ENCODE peak calls at places on chromosomes 1 and 21, in eight cellular contexts. One of them, this sample, is unnamed.

GRCh38 chr1:193104496-193104905 is 713 bp downstream of the GLRX2 start:
- DNase-seq in body of pancreas: peak; percentile 40
- DNase-seq in right lobe of liver: peak; percentile 65
- DNase-seq in cardiac muscle cell: peak; percentile 54
- DNase-seq in heart left ventricle: peak; percentile 63
- DNase-seq in fibroblast of mammary gland: peak; percentile 52
- DNase-seq in psoas muscle: no peak
- DNase-seq in HFF-Myc: peak; percentile 20
- DNase-seq in this sample: no peak

GRCh38 chr1:228190182-228190581 is 17.7 kb upstream of the OBSCN start:
- DNase-seq in fibroblast of mammary gland: no peak
- DNase-seq in cardiac muscle cell: no peak
- DNase-seq in body of pancreas: no peak
- DNase-seq in right lobe of liver: no peak
- DNase-seq in HFF-Myc: no peak
- DNase-seq in psoas muscle: no peak
- DNase-seq in heart left ventricle: no peak
- DNase-seq in this sample: no peak

GRCh38 chr1:36579049-36579448 is 96.3 kb upstream of the CSF3R start:
- DNase-seq in psoas muscle: no peak
- DNase-seq in fibroblast of mammary gland: no peak
- DNase-seq in heart left ventricle: no peak
- DNase-seq in cardiac muscle cell: no peak
- DNase-seq in right lobe of liver: no peak
- DNase-seq in body of pancreas: no peak
- DNase-seq in HFF-Myc: no peak
- DNase-seq in this sample: no peak

GRCh38 chr1:12049625-12050024 is 13.5 kb upstream of the TNFRSF8 start:
- DNase-seq in cardiac muscle cell: no peak
- DNase-seq in HFF-Myc: no peak
- DNase-seq in fibroblast of mammary gland: no peak
- DNase-seq in psoas muscle: no peak
- DNase-seq in body of pancreas: no peak
- DNase-seq in heart left ventricle: no peak
- DNase-seq in right lobe of liver: no peak
- DNase-seq in this sample: no peak

GRCh38 chr21:17925900-17926299 is 106.7 kb upstream of the C21orf91 start:
- DNase-seq in cardiac muscle cell: peak; percentile 32
- DNase-seq in HFF-Myc: no peak
- DNase-seq in right lobe of liver: no peak
- DNase-seq in heart left ventricle: no peak
- DNase-seq in psoas muscle: no peak
- DNase-seq in fibroblast of mammary gland: peak; percentile 47
- DNase-seq in body of pancreas: no peak
- DNase-seq in this sample: no peak

GRCh38 chr1:218510153-218510772 is 165.1 kb downstream of the TGFB2 start:
- DNase-seq in HFF-Myc: no peak
- DNase-seq in psoas muscle: no peak
- DNase-seq in body of pancreas: no peak
- DNase-seq in fibroblast of mammary gland: no peak
- DNase-seq in heart left ventricle: no peak
- DNase-seq in cardiac muscle cell: no peak
- DNase-seq in right lobe of liver: no peak
- DNase-seq in this sample: no peak

GRCh38 chr1:231420299-231420958 is 1.7 kb downstream of the EGLN1 start:
- DNase-seq in heart left ventricle: no peak
- DNase-seq in cardiac muscle cell: peak; percentile 42
- DNase-seq in right lobe of liver: no peak
- DNase-seq in HFF-Myc: no peak
- DNase-seq in fibroblast of mammary gland: peak; percentile 40
- DNase-seq in psoas muscle: no peak
- DNase-seq in body of pancreas: no peak
- DNase-seq in this sample: no peak

GRCh38 chr1:235932090-235932510 is 65.4 kb upstream of the LYST start:
- DNase-seq in fibroblast of mammary gland: no peak
- DNase-seq in HFF-Myc: no peak
- DNase-seq in body of pancreas: no peak
- DNase-seq in cardiac muscle cell: no peak
- DNase-seq in psoas muscle: no peak
- DNase-seq in heart left ventricle: no peak
- DNase-seq in right lobe of liver: peak; percentile 73
- DNase-seq in this sample: no peak

GRCh38 chr1:24911651-24912144 is 18.4 kb downstream of the RUNX3 start:
- DNase-seq in right lobe of liver: peak; percentile 19
- DNase-seq in HFF-Myc: no peak
- DNase-seq in fibroblast of mammary gland: no peak
- DNase-seq in body of pancreas: no peak
- DNase-seq in heart left ventricle: no peak
- DNase-seq in psoas muscle: peak; percentile 21
- DNase-seq in cardiac muscle cell: no peak
- DNase-seq in this sample: no peak

GRCh38 chr21:41346758-41347157 is 15.1 kb upstream of the MX2 start:
- DNase-seq in cardiac muscle cell: no peak
- DNase-seq in fibroblast of mammary gland: no peak
- DNase-seq in right lobe of liver: no peak
- DNase-seq in body of pancreas: no peak
- DNase-seq in HFF-Myc: no peak
- DNase-seq in psoas muscle: no peak
- DNase-seq in heart left ventricle: no peak
- DNase-seq in this sample: no peak
- H3K4me3 ChIP-seq in cardiac muscle cell: no peak overlapping the region
- H3K4me3 ChIP-seq in fibroblast of mammary gland: no peak overlapping the region
- H3K4me3 ChIP-seq in right lobe of liver: no peak overlapping the region
- H3K4me3 ChIP-seq in body of pancreas: no peak overlapping the region
- H3K4me3 ChIP-seq in HFF-Myc: no peak overlapping the region
- H3K4me3 ChIP-seq in psoas muscle: no peak overlapping the region
- H3K4me3 ChIP-seq in heart left ventricle: no peak overlapping the region
- H3K4me3 ChIP-seq in this sample: no peak overlapping the region

GRCh38 chr1:247904122-247904521 is 8.7 kb downstream of the OR2W3 start:
- DNase-seq in psoas muscle: no peak
- DNase-seq in heart left ventricle: no peak
- DNase-seq in cardiac muscle cell: no peak
- DNase-seq in fibroblast of mammary gland: no peak
- DNase-seq in right lobe of liver: no peak
- DNase-seq in body of pancreas: no peak
- DNase-seq in HFF-Myc: no peak
- DNase-seq in this sample: no peak

GRCh38 chr1:247906504-247907047 is 11.2 kb downstream of the OR2W3 start:
- DNase-seq in HFF-Myc: no peak
- DNase-seq in psoas muscle: no peak
- DNase-seq in fibroblast of mammary gland: peak; percentile 39
- DNase-seq in body of pancreas: no peak
- DNase-seq in cardiac muscle cell: peak; percentile 0
- DNase-seq in heart left ventricle: no peak
- DNase-seq in right lobe of liver: no peak
- DNase-seq in this sample: no peak

GRCh38 chr1:247905181-247905580 is 9.8 kb downstream of the OR2W3 start:
- DNase-seq in cardiac muscle cell: no peak
- DNase-seq in fibroblast of mammary gland: no peak
- DNase-seq in right lobe of liver: no peak
- DNase-seq in HFF-Myc: no peak
- DNase-seq in psoas muscle: no peak
- DNase-seq in heart left ventricle: no peak
- DNase-seq in body of pancreas: no peak
- DNase-seq in this sample: no peak

GRCh38 chr1:247908761-247909160 is 11.3 kb upstream of the OR2T8 start:
- DNase-seq in heart left ventricle: no peak
- DNase-seq in cardiac muscle cell: no peak
- DNase-seq in right lobe of liver: no peak
- DNase-seq in body of pancreas: no peak
- DNase-seq in fibroblast of mammary gland: no peak
- DNase-seq in psoas muscle: no peak
- DNase-seq in HFF-Myc: no peak
- DNase-seq in this sample: no peak

GRCh38 chr1:247905899-247906503 is 10.6 kb downstream of the OR2W3 start:
- DNase-seq in heart left ventricle: no peak
- DNase-seq in body of pancreas: no peak
- DNase-seq in right lobe of liver: no peak
- DNase-seq in HFF-Myc: no peak
- DNase-seq in psoas muscle: no peak
- DNase-seq in cardiac muscle cell: no peak
- DNase-seq in fibroblast of mammary gland: no peak
- DNase-seq in this sample: no peak
- H3K4me3 ChIP-seq in heart left ventricle: no peak overlapping the region
- H3K4me3 ChIP-seq in body of pancreas: no peak overlapping the region
- H3K4me3 ChIP-seq in right lobe of liver: no peak overlapping the region
- H3K4me3 ChIP-seq in HFF-Myc: no peak overlapping the region
- H3K4me3 ChIP-seq in psoas muscle: peak overlapping the region; percentile 1
- H3K4me3 ChIP-seq in cardiac muscle cell: no peak overlapping the region
- H3K4me3 ChIP-seq in fibroblast of mammary gland: no peak overlapping the region
- H3K4me3 ChIP-seq in this sample: no peak overlapping the region

GRCh38 chr1:109312246-109312645 is 5.4 kb upstream of the MYBPHL start:
- DNase-seq in cardiac muscle cell: no peak
- DNase-seq in fibroblast of mammary gland: no peak
- DNase-seq in heart left ventricle: no peak
- DNase-seq in HFF-Myc: no peak
- DNase-seq in body of pancreas: no peak
- DNase-seq in psoas muscle: no peak
- DNase-seq in right lobe of liver: no peak
- DNase-seq in this sample: no peak
- H3K4me3 ChIP-seq in cardiac muscle cell: no peak overlapping the region
- H3K4me3 ChIP-seq in fibroblast of mammary gland: no peak overlapping the region
- H3K4me3 ChIP-seq in heart left ventricle: no peak overlapping the region
- H3K4me3 ChIP-seq in HFF-Myc: no peak overlapping the region
- H3K4me3 ChIP-seq in body of pancreas: no peak overlapping the region
- H3K4me3 ChIP-seq in psoas muscle: no peak overlapping the region
- H3K4me3 ChIP-seq in right lobe of liver: no peak overlapping the region
- H3K4me3 ChIP-seq in this sample: no peak overlapping the region

DNA sequence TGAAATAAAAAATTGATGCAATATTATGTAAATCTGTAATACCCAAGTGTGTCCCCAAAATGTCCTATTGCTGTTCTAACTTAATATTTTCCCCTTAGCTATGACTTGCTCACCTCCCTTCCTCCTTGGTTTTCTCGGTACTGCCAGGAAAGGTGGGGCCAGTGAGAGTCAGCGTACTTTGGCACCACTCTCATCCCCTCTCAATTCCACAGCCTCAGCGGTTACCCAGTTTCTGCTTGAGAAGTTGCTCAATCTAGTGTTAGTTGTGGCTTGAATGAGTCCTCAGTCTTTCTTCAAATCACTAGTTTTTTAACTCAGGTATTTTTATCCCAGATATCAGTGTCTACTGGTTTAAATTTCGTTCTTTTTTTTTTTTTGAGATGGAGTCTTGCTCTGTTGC is 32.3 kb downstream of the BCAS2 start:
- DNase-seq in heart left ventricle: no peak
- DNase-seq in psoas muscle: no peak
- DNase-seq in right lobe of liver: no peak
- DNase-seq in body of pancreas: no peak
- DNase-seq in HFF-Myc: no peak
- DNase-seq in cardiac muscle cell: peak; percentile 29
- DNase-seq in fibroblast of mammary gland: peak; percentile 40
- DNase-seq in this sample: no peak
- H3K4me3 ChIP-seq in heart left ventricle: no peak overlapping the region
- H3K4me3 ChIP-seq in psoas muscle: no peak overlapping the region
- H3K4me3 ChIP-seq in right lobe of liver: no peak overlapping the region
- H3K4me3 ChIP-seq in body of pancreas: no peak overlapping the region
- H3K4me3 ChIP-seq in HFF-Myc: no peak overlapping the region
- H3K4me3 ChIP-seq in cardiac muscle cell: no peak overlapping the region
- H3K4me3 ChIP-seq in fibroblast of mammary gland: no peak overlapping the region
- H3K4me3 ChIP-seq in this sample: no peak overlapping the region